ENCODE peak calls at places on chromosomes 3 and 15, in nine cellular contexts. X is HepG2; E is Right ventricle myocardium superior; P is Right ventricle myocardium inferior; L is gastroesophageal sphincter; N is left ventricle myocardium superior; G is PC-3; B is HCT116; R is stimulated activated effector memory CD8-positive, alpha-beta T cell treated with anti-CD3 and anti-CD28 coated beads, Interleukin-12 subunit alpha, Interleukin-12 subunit beta, amount 100 ng/mL, for 72 hours. F is an unnamed sample.

GRCh38 chr3:58464875-58465274 is 27.0 kb upstream of the KCTD6 start:
- ATAC-seq in X (no peak), E (no peak), P (no peak), L (no peak), N (no peak), G (no peak), B (no peak), R (peak), F (no peak)

GRCh38 chr15:72680931-72681330 is 5.1 kb downstream of the HIGD2B start:
- ATAC-seq in X (no peak), E (no peak), P (no peak), L (no peak), N (no peak), G (no peak), B (no peak), R (no peak), F (no peak)

GRCh38 chr15:76169792-76170425 is 110.1 kb downstream of the TMEM266 start:
- ATAC-seq in X (no peak), E (peak), P (no peak), L (peak), N (peak), G (no peak), B (no peak), R (no peak), F (peak)

GRCh38 chr3:127754411-127755304 is 67.7 kb downstream of the MGLL start:
- ATAC-seq in X (peak), E (no peak), P (no peak), L (no peak), N (no peak), G (no peak), B (no peak), R (peak), F (no peak)

GRCh38 chr15:62912808-62913207 is 129.7 kb upstream of the TPM1 start:
- ATAC-seq in X (peak), E (peak), P (peak), L (no peak), N (peak), G (no peak), B (peak), R (no peak), F (peak)

GRCh38 chr15:98001663-98002194 is 41.2 kb downstream of the ARRDC4 start:
- ATAC-seq in X (no peak), E (no peak), P (no peak), L (no peak), N (no peak), G (no peak), B (no peak), R (no peak), F (no peak)

GRCh38 chr3:129597792-129598381 is 8.6 kb downstream of the PLXND1 start:
- ATAC-seq in X (peak), E (no peak), P (no peak), L (no peak), N (no peak), G (no peak), B (no peak), R (no peak), F (no peak)

GRCh38 chr3:132405609-132406299 is 11.5 kb upstream of the DNAJC13 start:
- ATAC-seq in X (no peak), E (no peak), P (no peak), L (no peak), N (no peak), G (no peak), B (no peak), R (no peak), F (peak)

GRCh38 chr3:107153981-107154380 is 223.3 kb upstream of the CCDC54 start:
- ATAC-seq in X (no peak), E (peak), P (peak), L (no peak), N (peak), G (no peak), B (no peak), R (no peak), F (no peak)

GRCh38 chr3:43497905-43498365 is 123.9 kb downstream of the ANO10 start:
- ATAC-seq in X (no peak), E (no peak), P (no peak), L (no peak), N (no peak), G (peak), B (no peak), R (peak), F (no peak)

GRCh38 chr3:50627407-50628051 is 10.6 kb downstream of the MAPKAPK3 start:
- ATAC-seq in X (peak), E (peak), P (peak), L (peak), N (peak), G (peak), B (peak), R (peak), F (peak)

GRCh38 chr15:80188293-80188692 is 35.5 kb downstream of the FAH start:
- ATAC-seq in X (no peak), E (no peak), P (no peak), L (no peak), N (no peak), G (no peak), B (no peak), R (no peak), F (no peak)

GRCh38 chr3:65581313-65581712 is 457.4 kb downstream of the MAGI1 start:
- ATAC-seq in X (no peak), E (no peak), P (no peak), L (no peak), N (peak), G (no peak), B (no peak), R (no peak), F (no peak)

GRCh38 chr15:52103217-52104207 is 9.1 kb downstream of the BCL2L10 start:
- ATAC-seq in X (peak), E (no peak), P (no peak), L (peak), N (peak), G (peak), B (peak), R (peak), F (peak)

GRCh38 chr15:66633346-66633745 is 67.5 kb upstream of the LCTL start:
- ATAC-seq in X (no peak), E (no peak), P (no peak), L (no peak), N (no peak), G (no peak), B (no peak), R (no peak), F (no peak)

GRCh38 chr15:57534279-57534678 is 57.4 kb upstream of the MYZAP start:
- ATAC-seq in X (no peak), E (peak), P (peak), L (no peak), N (peak), G (no peak), B (no peak), R (no peak), F (no peak)

GRCh38 chr3:155416500-155417118 is 123.1 kb upstream of the STRIT1 start:
- ATAC-seq in X (no peak), E (no peak), P (no peak), L (no peak), N (no peak), G (peak), B (no peak), R (no peak), F (peak)

GRCh38 chr15:38084289-38084688 is 149.8 kb downstream of the TMCO5A start:
- ATAC-seq in X (no peak), E (peak), P (peak), L (no peak), N (peak), G (peak), B (no peak), R (peak), F (no peak)

GRCh38 chr3:29202368-29202767 is 78.5 kb upstream of the RBMS3 start:
- ATAC-seq in X (no peak), E (no peak), P (no peak), L (no peak), N (no peak), G (peak), B (no peak), R (no peak), F (peak)